ENCODE peak calls at places on chromosomes 12 and 14, in ten cellular contexts. H, V, I, Y, B, L, O, R, T and P are unnamed samples.

GRCh38 chr14:23174266-23174665 is 9.2 kb downstream of the SLC7A8 start:
- DNase-seq in H (no peak), V (peak; percentile 40), I (peak; percentile 63), Y (no peak), B (peak; percentile 48), L (no peak), O (no peak), R (no peak), T (no peak), P (no peak)

GRCh38 chr14:103156733-103157411 is 33.6 kb downstream of the TNFAIP2 start:
- DNase-seq in H (no peak), V (no peak), I (no peak), Y (no peak), B (no peak), L (no peak), O (no peak), R (no peak), T (no peak), P (no peak)

GRCh38 chr12:65123435-65124063 is 2.4 kb upstream of the WIF1 start:
- DNase-seq in H (no peak), V (peak; percentile 5), I (peak; percentile 80), Y (no peak), B (peak; percentile 37), L (no peak), O (no peak), R (no peak), T (no peak), P (no peak)

GRCh38 chr14:91350813-91351507 is 66.7 kb downstream of the CCDC88C start:
- DNase-seq in H (no peak), V (no peak), I (no peak), Y (no peak), B (no peak), L (no peak), O (no peak), R (no peak), T (no peak), P (peak; percentile 31)

GRCh38 chr12:84508943-84509342 is 403.7 kb downstream of the SLC6A15 start:
- DNase-seq in H (no peak), V (no peak), I (no peak), Y (no peak), B (no peak), L (no peak), O (no peak), R (no peak), T (no peak), P (no peak)

GRCh38 chr12:53659609-53660008 is 16.3 kb downstream of the ATP5MC2 start:
- DNase-seq in H (no peak), V (peak; percentile 65), I (no peak), Y (no peak), B (peak; percentile 22), L (no peak), O (no peak), R (no peak), T (no peak), P (no peak)

GRCh38 chr14:103198429-103199140 is 75.3 kb downstream of the TNFAIP2 start:
- DNase-seq in H (no peak), V (peak; percentile 47), I (peak; percentile 64), Y (no peak), B (peak; percentile 74), L (no peak), O (no peak), R (no peak), T (peak; percentile 27), P (no peak)

GRCh38 chr12:132460571-132460970 is 29.4 kb upstream of the FBRSL1 start:
- DNase-seq in H (no peak), V (no peak), I (no peak), Y (no peak), B (no peak), L (no peak), O (no peak), R (no peak), T (no peak), P (no peak)

GRCh38 chr12:6045438-6045837 is 79.0 kb downstream of the VWF start:
- DNase-seq in H (no peak), V (no peak), I (no peak), Y (no peak), B (no peak), L (no peak), O (no peak), R (no peak), T (no peak), P (no peak)

GRCh38 chr12:54983536-54984102 is 943 bp downstream of the TESPA1 start:
- DNase-seq in H (no peak), V (no peak), I (no peak), Y (no peak), B (no peak), L (no peak), O (no peak), R (no peak), T (no peak), P (no peak)

GRCh38 chr14:22554706-22555572 is 34.1 kb downstream of the DAD1 start:
- DNase-seq in H (no peak), V (no peak), I (no peak), Y (no peak), B (no peak), L (no peak), O (no peak), R (no peak), T (no peak), P (no peak)

GRCh38 chr14:58488550-58488949 is 61.0 kb downstream of the KIAA0586 start:
- DNase-seq in H (no peak), V (peak; percentile 57), I (no peak), Y (no peak), B (peak; percentile 50), L (no peak), O (no peak), R (no peak), T (no peak), P (peak; percentile 46)

GRCh38 chr12:32501835-32502333 is 102.5 kb downstream of the FGD4 start:
- DNase-seq in H (no peak), V (peak; percentile 80), I (peak; percentile 78), Y (no peak), B (peak; percentile 81), L (peak; percentile 22), O (no peak), R (peak; percentile 94), T (no peak), P (no peak)

GRCh38 chr14:81330619-81331122 is 69.5 kb downstream of the STON2 start:
- DNase-seq in H (no peak), V (no peak), I (no peak), Y (no peak), B (no peak), L (no peak), O (no peak), R (no peak), T (no peak), P (no peak)

GRCh38 chr12:42236017-42236416 is 2.0 kb downstream of the YAF2 start:
- DNase-seq in H (no peak), V (peak; percentile 32), I (no peak), Y (no peak), B (no peak), L (no peak), O (no peak), R (no peak), T (no peak), P (no peak)

GRCh38 chr14:73237786-73238261 is 518 bp downstream of the PAPLN start:
- DNase-seq in H (no peak), V (peak; percentile 14), I (peak; percentile 41), Y (no peak), B (no peak), L (no peak), O (no peak), R (no peak), T (peak; percentile 48), P (peak; percentile 73)
- H3K4me3 ChIP-seq in H (no peak overlapping the region), V (peak overlapping the region; percentile 13), I (peak overlapping the region; percentile 25), Y (peak overlapping the region; percentile 52), B (no peak overlapping the region), L (peak overlapping the region; percentile 59), O (peak overlapping the region; percentile 84), R (peak overlapping the region; percentile 86), T (peak overlapping the region; percentile 75), P (peak overlapping the region; percentile 42)

GRCh38 chr14:105888151-105888550 is 361.8 kb downstream of the TMEM121 start:
- DNase-seq in H (no peak), V (no peak), I (no peak), Y (no peak), B (no peak), L (no peak), O (no peak), R (no peak), T (no peak), P (peak; percentile 5)

GRCh38 chr14:105882626-105883025 is 356.2 kb downstream of the TMEM121 start:
- DNase-seq in H (peak; percentile 7), V (no peak), I (no peak), Y (peak; percentile 1), B (no peak), L (peak; percentile 4), O (no peak), R (no peak), T (no peak), P (peak; percentile 42)

GRCh38 chr14:105885561-105886320 is 359.4 kb downstream of the TMEM121 start:
- DNase-seq in H (peak; percentile 17), V (no peak), I (no peak), Y (peak; percentile 6), B (no peak), L (peak; percentile 11), O (peak; percentile 43), R (no peak), T (no peak), P (peak; percentile 59)

GRCh38 chr14:105883066-105884005 is 357.0 kb downstream of the TMEM121 start:
- DNase-seq in H (peak; percentile 14), V (no peak), I (no peak), Y (peak; percentile 2), B (no peak), L (peak; percentile 12), O (peak; percentile 38), R (no peak), T (no peak), P (peak; percentile 34)

DNA sequence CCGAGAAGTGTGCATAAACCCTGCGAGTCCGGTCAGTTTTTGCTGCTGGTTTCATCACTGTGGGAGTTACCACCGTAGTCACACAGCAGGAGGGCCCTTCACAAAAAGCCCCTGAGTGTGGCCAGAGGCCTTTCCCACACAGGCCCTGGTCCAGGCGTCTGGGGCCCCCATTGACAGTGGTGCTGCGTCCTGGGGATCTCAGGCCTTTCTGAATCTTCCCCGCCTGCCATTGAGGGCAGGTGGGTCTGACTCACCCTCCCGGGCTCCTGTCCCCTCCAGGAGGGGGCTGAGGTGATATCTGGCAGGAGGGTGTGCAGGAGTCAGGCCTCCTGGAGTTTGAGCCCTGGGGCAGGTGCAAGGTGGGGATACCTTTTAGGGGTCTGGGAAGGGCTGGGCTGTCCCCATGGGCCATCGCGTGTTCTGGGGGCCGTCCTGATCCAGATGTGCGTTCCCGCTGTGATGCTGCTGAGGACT is 358.5 kb downstream of the TMEM121 start:
- DNase-seq in H (no peak), V (no peak), I (no peak), Y (peak; percentile 0), B (no peak), L (peak; percentile 5), O (no peak), R (no peak), T (no peak), P (peak; percentile 33)
- H3K9me3 ChIP-seq in H (no peaks in the 10 kb centered on the region), V (no peaks in the 10 kb centered on the region), I (no peaks in the 10 kb centered on the region), Y (no peaks in the 10 kb centered on the region), B (peaks cover 49% of the 10 kb centered on the region), L (no peaks in the 10 kb centered on the region), O (no peaks in the 10 kb centered on the region), R (no peaks in the 10 kb centered on the region), T (no peaks in the 10 kb centered on the region), P (no peaks in the 10 kb centered on the region)

GRCh38 chr14:53108292-53108937 is 44.7 kb downstream of the DDHD1 start:
- DNase-seq in H (no peak), V (no peak), I (no peak), Y (no peak), B (no peak), L (no peak), O (no peak), R (no peak), T (no peak), P (no peak)
- H3K4me3 ChIP-seq in H (no peak overlapping the region), V (peak overlapping the region; percentile 19), I (no peak overlapping the region), Y (peak overlapping the region; percentile 15), B (no peak overlapping the region), L (peak overlapping the region; percentile 43), O (peak overlapping the region; percentile 34), R (no peak overlapping the region), T (no peak overlapping the region), P (no peak overlapping the region)

GRCh38 chr14:84857129-84857528 is 672.8 kb upstream of the FLRT2 start:
- DNase-seq in H (no peak), V (no peak), I (no peak), Y (no peak), B (no peak), L (no peak), O (no peak), R (no peak), T (no peak), P (no peak)
- H3K9me3 ChIP-seq in H (peaks cover 10% of the 10 kb centered on the region), V (no peaks in the 10 kb centered on the region), I (no peaks in the 10 kb centered on the region), Y (no peaks in the 10 kb centered on the region), B (peaks cover 2% of the 10 kb centered on the region), L (no peaks in the 10 kb centered on the region), O (no peaks in the 10 kb centered on the region), R (no peaks in the 10 kb centered on the region), T (no peaks in the 10 kb centered on the region), P (no peaks in the 10 kb centered on the region)